ENCODE peak calls at places on chromosome 1, in nine cellular contexts. One of them, this sample, is unnamed.

GRCh38 chr1:5425304-5425703 is 566.9 kb downstream of the NPHP4 start:
- DNase-seq in Calu3: no peak
- DNase-seq in dermis blood vessel endothelial cell: no peak
- DNase-seq in AG04450: no peak
- DNase-seq in heart right ventricle: no peak
- DNase-seq in RPMI7951: no peak
- DNase-seq in sigmoid colon: no peak
- DNase-seq in mucosa of gallbladder: no peak
- DNase-seq in NCI-H2029 treated with DMSO at 0.1 percent for 48 hours: no peak
- DNase-seq in this sample: no peak

GRCh38 chr1:85047472-85048295 is 616 bp downstream of the MCOLN3 start:
- DNase-seq in Calu3: peak
- DNase-seq in dermis blood vessel endothelial cell: no peak
- DNase-seq in AG04450: no peak
- DNase-seq in heart right ventricle: no peak
- DNase-seq in RPMI7951: no peak
- DNase-seq in sigmoid colon: peak
- DNase-seq in mucosa of gallbladder: no peak
- DNase-seq in NCI-H2029 treated with DMSO at 0.1 percent for 48 hours: no peak
- DNase-seq in this sample: peak

GRCh38 chr1:66137235-66137634 is 344.5 kb downstream of the PDE4B start:
- DNase-seq in Calu3: no peak
- DNase-seq in dermis blood vessel endothelial cell: no peak
- DNase-seq in AG04450: no peak
- DNase-seq in heart right ventricle: no peak
- DNase-seq in RPMI7951: peak
- DNase-seq in sigmoid colon: no peak
- DNase-seq in mucosa of gallbladder: no peak
- DNase-seq in NCI-H2029 treated with DMSO at 0.1 percent for 48 hours: no peak
- DNase-seq in this sample: no peak

GRCh38 chr1:170162385-170163226 is 16.8 kb downstream of the NTMT2 start:
- DNase-seq in Calu3: no peak
- DNase-seq in dermis blood vessel endothelial cell: no peak
- DNase-seq in AG04450: peak
- DNase-seq in heart right ventricle: peak
- DNase-seq in RPMI7951: peak
- DNase-seq in sigmoid colon: no peak
- DNase-seq in mucosa of gallbladder: peak
- DNase-seq in NCI-H2029 treated with DMSO at 0.1 percent for 48 hours: no peak
- DNase-seq in this sample: peak

GRCh38 chr1:87402192-87403046 is 73.7 kb downstream of the LMO4 start:
- DNase-seq in Calu3: no peak
- DNase-seq in dermis blood vessel endothelial cell: no peak
- DNase-seq in AG04450: peak
- DNase-seq in heart right ventricle: peak
- DNase-seq in RPMI7951: peak
- DNase-seq in sigmoid colon: no peak
- DNase-seq in mucosa of gallbladder: no peak
- DNase-seq in NCI-H2029 treated with DMSO at 0.1 percent for 48 hours: no peak
- DNase-seq in this sample: no peak

GRCh38 chr1:151704246-151704645 is 12.4 kb downstream of the CELF3 start:
- DNase-seq in Calu3: no peak
- DNase-seq in dermis blood vessel endothelial cell: no peak
- DNase-seq in AG04450: no peak
- DNase-seq in heart right ventricle: no peak
- DNase-seq in RPMI7951: no peak
- DNase-seq in sigmoid colon: no peak
- DNase-seq in mucosa of gallbladder: no peak
- DNase-seq in NCI-H2029 treated with DMSO at 0.1 percent for 48 hours: no peak
- DNase-seq in this sample: no peak

GRCh38 chr1:91490501-91490900 is 10.2 kb upstream of the CDC7 start:
- DNase-seq in Calu3: no peak
- DNase-seq in dermis blood vessel endothelial cell: no peak
- DNase-seq in AG04450: no peak
- DNase-seq in heart right ventricle: no peak
- DNase-seq in RPMI7951: no peak
- DNase-seq in sigmoid colon: no peak
- DNase-seq in mucosa of gallbladder: no peak
- DNase-seq in NCI-H2029 treated with DMSO at 0.1 percent for 48 hours: no peak
- DNase-seq in this sample: no peak

GRCh38 chr1:180181048-180181447 is 26.4 kb downstream of the QSOX1 start:
- DNase-seq in Calu3: no peak
- DNase-seq in dermis blood vessel endothelial cell: peak
- DNase-seq in AG04450: no peak
- DNase-seq in heart right ventricle: no peak
- DNase-seq in RPMI7951: no peak
- DNase-seq in sigmoid colon: peak
- DNase-seq in mucosa of gallbladder: no peak
- DNase-seq in NCI-H2029 treated with DMSO at 0.1 percent for 48 hours: no peak
- DNase-seq in this sample: no peak

GRCh38 chr1:35931424-35932157 is 686 bp downstream of the AGO3 start:
- DNase-seq in Calu3: peak
- DNase-seq in dermis blood vessel endothelial cell: peak
- DNase-seq in AG04450: no peak
- DNase-seq in heart right ventricle: peak
- DNase-seq in RPMI7951: peak
- DNase-seq in sigmoid colon: no peak
- DNase-seq in mucosa of gallbladder: no peak
- DNase-seq in NCI-H2029 treated with DMSO at 0.1 percent for 48 hours: peak
- DNase-seq in this sample: no peak

GRCh38 chr1:6099787-6100765 is 54.4 kb downstream of the KCNAB2 start:
- DNase-seq in Calu3: peak
- DNase-seq in dermis blood vessel endothelial cell: peak
- DNase-seq in AG04450: no peak
- DNase-seq in heart right ventricle: no peak
- DNase-seq in RPMI7951: no peak
- DNase-seq in sigmoid colon: peak
- DNase-seq in mucosa of gallbladder: no peak
- DNase-seq in NCI-H2029 treated with DMSO at 0.1 percent for 48 hours: no peak
- DNase-seq in this sample: peak

GRCh38 chr1:167090289-167090942 is at the start of gene GPA33:
- DNase-seq in Calu3: no peak
- DNase-seq in dermis blood vessel endothelial cell: no peak
- DNase-seq in AG04450: no peak
- DNase-seq in heart right ventricle: no peak
- DNase-seq in RPMI7951: no peak
- DNase-seq in sigmoid colon: no peak
- DNase-seq in mucosa of gallbladder: no peak
- DNase-seq in NCI-H2029 treated with DMSO at 0.1 percent for 48 hours: no peak
- DNase-seq in this sample: no peak

GRCh38 chr1:98985687-98986086 is 19.0 kb downstream of the PLPPR5 start:
- DNase-seq in Calu3: no peak
- DNase-seq in dermis blood vessel endothelial cell: no peak
- DNase-seq in AG04450: no peak
- DNase-seq in heart right ventricle: no peak
- DNase-seq in RPMI7951: no peak
- DNase-seq in sigmoid colon: no peak
- DNase-seq in mucosa of gallbladder: no peak
- DNase-seq in NCI-H2029 treated with DMSO at 0.1 percent for 48 hours: no peak
- DNase-seq in this sample: no peak

This sample was measured in Right ventricle myocardium inferior.